ENCODE peak calls at places on chromosomes 4 and X, in five cellular contexts. H, W, Q, E and X are unnamed samples.

GRCh38 chrX:136879001-136879667 is 1.4 kb downstream of the RBMX start:
- DNase-seq in H (no peak), W (no peak), Q (no peak), E (no peak), X (no peak)

GRCh38 chr4:53914313-53915016 is 149.9 kb downstream of the CHIC2 start:
- DNase-seq in H (peak), W (no peak), Q (no peak), E (no peak), X (no peak)

GRCh38 chr4:99817310-99817885 is 771 bp downstream of the DAPP1 start:
- DNase-seq in H (no peak), W (no peak), Q (no peak), E (no peak), X (no peak)

GRCh38 chrX:136577562-136577961 is 45.5 kb downstream of the VGLL1 start:
- DNase-seq in H (peak), W (no peak), Q (peak), E (peak), X (peak)

GRCh38 chr4:174284181-174284886 is 623 bp downstream of the CEP44 start:
- DNase-seq in H (peak), W (no peak), Q (no peak), E (no peak), X (peak)

GRCh38 chrX:54422168-54422567 is 18.0 kb upstream of the TSR2 start:
- DNase-seq in H (no peak), W (no peak), Q (no peak), E (no peak), X (no peak)

GRCh38 chr4:70505152-70505748 is 13.1 kb upstream of the AMTN start:
- DNase-seq in H (peak), W (peak), Q (peak), E (peak), X (peak)

GRCh38 chr4:8599657-8600056 is 7.1 kb downstream of the CPZ start:
- DNase-seq in H (no peak), W (no peak), Q (no peak), E (no peak), X (no peak)

GRCh38 chr4:128861856-128862518 is 52.5 kb downstream of the JADE1 start:
- DNase-seq in H (no peak), W (no peak), Q (no peak), E (no peak), X (no peak)

GRCh38 chrX:41127476-41128192 is 42.4 kb downstream of the USP9X start:
- DNase-seq in H (no peak), W (no peak), Q (no peak), E (no peak), X (no peak)

GRCh38 chr4:77248805-77249204 is 91.8 kb downstream of the CCNG2 start:
- DNase-seq in H (no peak), W (no peak), Q (no peak), E (no peak), X (no peak)

GRCh38 chr4:98447648-98448047 is 186.5 kb downstream of the RAP1GDS1 start:
- DNase-seq in H (no peak), W (no peak), Q (no peak), E (peak), X (no peak)

GRCh38 chrX:118724775-118725174 is 2.6 kb upstream of the IL13RA1 start:
- DNase-seq in H (no peak), W (no peak), Q (no peak), E (no peak), X (no peak)

GRCh38 chrX:50470103-50471031 is at the start of gene DGKK:
- DNase-seq in H (no peak), W (peak), Q (no peak), E (peak), X (peak)

GRCh38 chrX:153600032-153600373 is 1.1 kb upstream of the CCNQ start:
- DNase-seq in H (no peak), W (no peak), Q (no peak), E (no peak), X (no peak)

GRCh38 chr4:57071340-57071739 is 38.8 kb downstream of the IGFBP7 start:
- DNase-seq in H (no peak), W (no peak), Q (no peak), E (no peak), X (no peak)

GRCh38 chr4:94957030-94957429 is 199.3 kb downstream of the BMPR1B start:
- DNase-seq in H (no peak), W (no peak), Q (no peak), E (no peak), X (peak)

GRCh38 chr4:109183851-109184345 is 118.6 kb downstream of the COL25A1 start:
- DNase-seq in H (no peak), W (no peak), Q (no peak), E (no peak), X (no peak)

GRCh38 chr4:146202665-146203064 is 11.7 kb upstream of the REELD1 start:
- DNase-seq in H (no peak), W (no peak), Q (no peak), E (no peak), X (no peak)

GRCh38 chrX:139297638-139298037 is 232.9 kb upstream of the F9 start:
- DNase-seq in H (no peak), W (no peak), Q (no peak), E (no peak), X (no peak)

GRCh38 chrX:148609766-148610698 is 109.6 kb downstream of the AFF2 start:
- DNase-seq in H (no peak), W (no peak), Q (no peak), E (peak), X (peak)

GRCh38 chr4:38166082-38166481 is 205.9 kb downstream of the PTTG2 start:
- DNase-seq in H (no peak), W (no peak), Q (no peak), E (no peak), X (no peak)

GRCh38 chrX:68935362-68935761 is 106.5 kb downstream of the EFNB1 start:
- DNase-seq in H (no peak), W (no peak), Q (no peak), E (no peak), X (no peak)

GRCh38 chr4:177447417-177448004 is 5.3 kb upstream of the AGA start:
- DNase-seq in H (no peak), W (no peak), Q (no peak), E (no peak), X (no peak)

GRCh38 chr4:48366611-48367010 is 25.3 kb downstream of the SLAIN2 start:
- DNase-seq in H (no peak), W (no peak), Q (no peak), E (no peak), X (no peak)

GRCh38 chrX:107894038-107894437 is 68.4 kb downstream of the MID2 start:
- DNase-seq in H (peak), W (no peak), Q (peak), E (no peak), X (peak)
- TF ChIP-seq CTCF in H (peak), W (peak), Q (peak), E (peak), X (peak)

DNA sequence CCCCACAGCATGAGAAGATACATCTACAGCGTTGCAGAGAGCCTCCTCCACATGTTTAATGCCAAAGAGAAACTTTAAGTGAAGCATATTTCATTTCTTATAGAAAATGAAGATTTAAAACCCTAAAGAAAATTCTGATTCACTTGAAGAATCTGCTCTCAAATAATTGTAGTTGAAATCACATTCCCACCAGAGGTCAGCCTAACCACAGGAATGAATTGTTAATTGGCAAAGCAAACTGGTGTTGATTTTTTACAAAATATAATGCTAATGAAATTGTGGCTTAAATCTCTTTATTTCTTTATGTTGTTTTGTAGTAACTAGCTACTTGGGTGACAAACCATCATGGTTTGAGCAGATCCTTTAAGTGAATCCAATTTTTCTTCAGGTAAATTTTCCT is 31.1 kb upstream of the WDR17 start:
- DNase-seq in H (peak), W (no peak), Q (peak), E (no peak), X (peak)
- TF ChIP-seq CTCF in H (peak), W (peak), Q (peak), E (peak), X (peak)

DNA sequence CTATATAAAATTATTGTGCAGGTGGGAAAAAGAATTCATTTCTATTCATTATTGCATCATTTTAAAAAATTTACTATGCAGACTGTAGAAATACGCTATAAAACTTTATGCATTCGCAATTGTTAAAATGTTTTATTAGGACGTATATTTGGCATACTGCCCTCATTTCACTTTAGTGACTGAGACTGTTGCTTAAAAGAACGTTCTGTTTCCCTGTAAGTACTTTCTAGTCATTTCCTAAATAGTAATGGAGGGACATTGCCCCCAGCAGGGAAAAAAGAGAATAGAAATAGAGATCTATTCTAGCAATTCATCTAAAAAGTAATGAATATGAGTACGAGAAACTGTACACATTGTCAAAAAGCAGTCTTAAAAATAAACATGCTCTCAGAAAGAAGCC is 1295.8 kb upstream of the TENM3 start:
- DNase-seq in H (no peak), W (no peak), Q (no peak), E (no peak), X (no peak)
- TF ChIP-seq CTCF in H (no peak), W (no peak), Q (no peak), E (no peak), X (peak)

DNA sequence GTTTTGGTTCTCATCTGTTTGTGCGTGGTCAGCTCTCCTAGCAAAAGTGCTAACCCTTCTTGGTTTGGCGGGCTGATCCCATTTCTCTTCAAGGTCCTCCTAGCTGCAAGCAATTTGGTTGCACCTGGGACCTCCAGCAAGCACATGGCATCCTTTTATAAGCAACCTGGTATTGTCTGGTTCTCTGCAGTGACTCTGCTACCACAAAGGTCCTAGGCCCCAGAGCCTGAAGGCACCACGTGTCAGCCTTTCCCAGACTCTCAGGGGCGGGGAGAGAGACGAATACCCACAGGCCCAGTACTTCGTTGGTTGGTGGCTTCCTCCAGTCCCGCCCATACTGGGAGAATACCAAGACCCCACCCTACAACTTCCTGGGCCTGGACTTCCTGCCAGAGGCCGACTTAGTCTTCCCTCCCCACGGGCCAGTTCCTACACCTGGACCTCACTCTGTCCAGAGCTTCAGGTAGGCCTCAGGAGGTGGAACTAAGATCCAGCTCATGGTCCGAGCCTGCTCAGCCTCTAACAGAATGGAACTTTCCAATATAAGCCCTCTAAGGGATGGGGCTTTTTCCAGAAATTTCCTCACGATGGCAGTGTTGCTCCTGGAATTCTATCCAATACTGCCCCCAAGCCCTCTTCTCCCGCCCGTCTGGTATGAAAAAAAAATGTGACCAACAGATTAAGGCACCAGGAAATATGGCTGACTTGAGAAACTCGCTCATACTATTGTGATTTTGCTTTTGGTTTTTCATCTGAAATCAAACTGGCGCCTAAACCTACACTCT is 192.5 kb upstream of the STK26 start:
- DNase-seq in H (no peak), W (peak), Q (peak), E (peak), X (peak)
- TF ChIP-seq CTCF in H (peak), W (peak), Q (peak), E (no peak), X (peak)

DNA sequence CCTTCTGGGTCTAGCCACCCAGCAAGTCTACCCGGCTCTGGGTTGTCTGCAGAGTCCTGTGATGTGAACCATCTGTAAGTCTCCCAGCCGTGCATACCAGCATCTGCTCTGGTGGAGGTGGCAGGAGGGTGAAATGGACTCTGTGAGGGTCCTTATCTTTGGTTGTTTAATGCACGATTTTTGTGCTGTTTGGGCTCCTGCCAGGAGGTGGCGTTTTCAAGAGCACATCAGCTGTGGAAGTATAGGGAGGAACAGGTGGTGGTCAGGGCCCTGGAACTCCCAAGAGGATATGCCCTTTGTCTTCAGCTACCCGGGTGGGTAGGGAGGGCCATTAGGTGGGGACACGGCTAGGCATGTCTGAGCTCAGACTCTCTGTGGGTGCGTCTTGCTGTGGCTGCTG is 66.5 kb upstream of the ZFP42 start:
- DNase-seq in H (no peak), W (no peak), Q (no peak), E (peak), X (no peak)
- TF ChIP-seq CTCF in H (peak), W (peak), Q (no peak), E (peak), X (no peak)

GRCh38 chr4:131426023-131426758 is 1722.9 kb upstream of the PCDH10 start:
- DNase-seq in H (no peak), W (no peak), Q (no peak), E (no peak), X (no peak)

GRCh38 chr4:131427000-131427399 is 1722.1 kb upstream of the PCDH10 start:
- DNase-seq in H (no peak), W (no peak), Q (no peak), E (no peak), X (no peak)

GRCh38 chr4:131430302-131430701 is 1718.8 kb upstream of the PCDH10 start:
- DNase-seq in H (no peak), W (no peak), Q (no peak), E (no peak), X (no peak)
- TF ChIP-seq CTCF in H (peak), W (no peak), Q (no peak), E (no peak), X (no peak)

GRCh38 chrX:52216541-52216940 is 31.9 kb downstream of the MAGED4 start:
- DNase-seq in H (no peak), W (no peak), Q (no peak), E (no peak), X (no peak)

GRCh38 chrX:52220936-52221335 is 36.2 kb downstream of the MAGED4 start:
- DNase-seq in H (no peak), W (no peak), Q (no peak), E (no peak), X (no peak)

GRCh38 chrX:52213276-52213675 is 28.6 kb downstream of the MAGED4 start:
- DNase-seq in H (no peak), W (no peak), Q (no peak), E (no peak), X (no peak)

DNA sequence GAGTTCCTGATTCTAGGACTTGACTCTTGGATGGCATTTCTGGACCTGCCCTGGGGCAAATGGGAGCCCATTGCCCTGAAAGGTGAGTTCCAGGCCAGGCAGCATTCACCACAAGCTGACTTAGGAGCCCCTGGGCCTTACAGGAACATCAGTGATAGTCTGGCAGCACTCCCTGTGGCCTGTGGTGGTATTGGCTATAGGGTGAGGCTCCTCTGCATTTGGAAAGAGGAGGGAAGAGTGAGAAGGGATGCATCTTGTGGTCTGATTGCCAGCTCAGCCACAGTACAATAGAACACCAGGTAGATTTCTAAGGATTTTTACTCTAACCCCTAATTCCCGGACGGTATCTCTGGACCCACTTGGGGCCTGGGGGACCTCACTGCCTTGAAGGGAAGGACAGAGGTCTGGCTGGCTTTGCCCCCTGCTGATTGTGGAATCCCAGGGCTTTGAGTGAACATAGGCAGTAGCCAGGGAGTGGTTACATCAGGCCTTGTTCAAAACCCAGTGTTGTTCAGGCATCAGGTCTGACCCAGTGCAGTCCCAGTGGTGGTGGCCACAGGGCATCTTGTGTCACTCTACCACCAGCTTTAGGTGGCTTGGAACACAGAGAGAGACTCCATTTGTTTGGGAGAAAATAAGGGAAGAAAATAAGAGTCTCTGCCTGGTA is 32.9 kb downstream of the MAGED4 start:
- DNase-seq in H (no peak), W (no peak), Q (no peak), E (peak), X (no peak)
- TF ChIP-seq CTCF in H (peak), W (no peak), Q (no peak), E (no peak), X (no peak)

DNA sequence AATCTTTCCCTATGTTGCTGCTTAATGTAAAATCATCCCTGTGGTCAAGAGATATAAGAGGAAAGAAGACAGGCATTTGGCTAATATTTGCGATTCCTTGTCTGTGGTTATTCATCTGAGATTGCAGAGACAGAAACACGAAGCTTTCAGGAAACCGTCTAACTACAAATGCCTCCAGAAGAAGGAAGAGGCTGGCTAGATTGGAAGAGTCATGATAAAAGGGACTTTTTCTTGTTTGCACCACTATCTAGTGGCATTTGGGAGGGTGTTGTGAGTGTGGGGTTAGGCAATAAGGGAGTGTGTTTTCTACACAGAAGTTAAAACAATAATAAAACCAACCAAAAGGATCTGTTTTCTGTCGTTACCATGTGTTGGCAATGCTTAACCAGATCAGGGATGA is 43.9 kb downstream of the TMEM154 start:
- DNase-seq in H (no peak), W (no peak), Q (no peak), E (no peak), X (no peak)
- TF ChIP-seq CTCF in H (no peak), W (no peak), Q (no peak), E (no peak), X (no peak)

DNA sequence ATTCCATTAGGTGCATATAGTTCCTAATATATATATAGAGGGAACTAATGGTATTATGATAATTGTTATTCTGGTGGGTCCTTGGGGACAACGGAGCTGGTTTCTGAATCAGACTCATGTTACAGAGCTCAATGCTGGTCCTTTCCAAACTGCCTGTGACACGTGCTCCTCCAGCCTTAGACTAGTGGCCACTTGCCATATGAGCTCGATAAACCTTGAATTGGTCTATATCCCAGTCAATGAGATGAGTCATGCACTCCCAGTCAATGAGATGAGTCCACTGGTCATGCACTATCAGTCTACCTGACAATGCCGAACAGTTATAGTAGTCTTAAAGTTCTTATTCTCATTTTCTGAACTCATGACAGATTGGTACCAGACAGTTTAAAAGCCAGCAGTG is 325.3 kb downstream of the LDB2 start:
- DNase-seq in H (no peak), W (no peak), Q (no peak), E (no peak), X (no peak)
- TF ChIP-seq CTCF in H (no peak), W (no peak), Q (no peak), E (no peak), X (no peak)

GRCh38 chr4:110602061-110602460 is 20.8 kb downstream of the PITX2 start:
- DNase-seq in H (no peak), W (no peak), Q (no peak), E (no peak), X (no peak)

GRCh38 chr4:110595583-110595982 is 27.3 kb downstream of the PITX2 start:
- DNase-seq in H (no peak), W (no peak), Q (no peak), E (no peak), X (no peak)

GRCh38 chr4:110597582-110597981 is 25.3 kb downstream of the PITX2 start:
- DNase-seq in H (no peak), W (no peak), Q (no peak), E (no peak), X (no peak)

DNA sequence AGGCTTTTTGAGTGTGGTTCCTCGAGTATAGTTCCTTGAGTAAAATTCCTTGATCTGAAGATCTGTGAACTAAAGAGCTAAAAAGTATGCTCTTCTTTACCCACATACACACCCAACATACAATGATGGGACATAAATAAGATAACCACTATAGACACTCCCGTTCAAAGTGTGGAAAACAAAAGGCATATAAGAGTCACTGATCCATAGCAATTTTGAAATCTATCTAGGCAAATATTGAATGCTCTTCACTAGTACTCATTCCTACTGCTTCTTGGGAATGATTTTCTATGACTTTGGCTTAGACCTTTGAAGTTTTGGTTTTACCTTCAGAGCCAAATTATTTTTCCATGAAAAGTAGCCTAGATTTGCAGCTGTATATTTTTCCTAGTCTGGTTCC is 26.4 kb downstream of the PITX2 start:
- DNase-seq in H (no peak), W (no peak), Q (no peak), E (no peak), X (no peak)
- TF ChIP-seq CTCF in H (no peak), W (no peak), Q (no peak), E (no peak), X (no peak)